ENCODE peak calls at places on chromosomes 11 and 22, in five cellular contexts. Z, N, U, F and T are unnamed samples.

GRCh38 chr11:69437001-69437875 is 44.2 kb upstream of the LINC01488 start:
- DNase-seq in Z (no peak), N (peak; percentile 34), U (no peak), F (no peak), T (no peak)

GRCh38 chr11:10438451-10438850 is 16.6 kb upstream of the AMPD3 start:
- DNase-seq in Z (no peak), N (peak; percentile 22), U (no peak), F (no peak), T (no peak)

GRCh38 chr22:32737811-32738210 is 63.7 kb upstream of the TIMP3 start:
- DNase-seq in Z (no peak), N (peak; percentile 36), U (no peak), F (peak; percentile 66), T (peak; percentile 72)

GRCh38 chr22:37276771-37277170 is 5.5 kb upstream of the CYTH4 start:
- DNase-seq in Z (no peak), N (no peak), U (no peak), F (peak; percentile 4), T (no peak)

GRCh38 chr11:114059984-114060401 is 482 bp downstream of the ZBTB16 start:
- DNase-seq in Z (peak; percentile 41), N (no peak), U (peak; percentile 23), F (peak; percentile 22), T (no peak)

GRCh38 chr22:40403651-40404050 is 33.3 kb downstream of the SGSM3 start:
- DNase-seq in Z (no peak), N (no peak), U (no peak), F (no peak), T (no peak)

GRCh38 chr11:95145430-95146063 is 55.9 kb downstream of the ENDOD1 start:
- DNase-seq in Z (no peak), N (no peak), U (no peak), F (no peak), T (no peak)

GRCh38 chr11:112410325-112410724 is 149.7 kb upstream of the PLET1 start:
- DNase-seq in Z (no peak), N (no peak), U (no peak), F (peak; percentile 65), T (no peak)

GRCh38 chr22:43308451-43309235 is 34.5 kb downstream of the SCUBE1 start:
- DNase-seq in Z (no peak), N (no peak), U (no peak), F (peak; percentile 53), T (no peak)